ENCODE peak calls at places on chromosomes 1 and 21, in eight cellular contexts. M is heart left ventricle, X is HCT116, V is HAP-1, R is left ventricle myocardium inferior, G is osteoblast, P is esophagus squamous epithelium, L is WERI-Rb-1. T is an unnamed sample.

GRCh38 chr1:25675729-25676476 is 59.3 kb downstream of the MAN1C1 start:
- DNase-seq in M (no peak), X (no peak), V (no peak), R (no peak), G (no peak), P (no peak), L (no peak), T (no peak)

GRCh38 chr1:33429846-33430750 is 797 bp downstream of the PHC2 start:
- DNase-seq in M (peak; percentile 50), X (no peak), V (peak; percentile 29), R (peak; percentile 33), G (peak; percentile 52), P (no peak), L (no peak), T (peak; percentile 35)

GRCh38 chr1:16289959-16290358 is 53.0 kb upstream of the CPLANE2 start:
- DNase-seq in M (no peak), X (no peak), V (no peak), R (no peak), G (no peak), P (no peak), L (no peak), T (no peak)

GRCh38 chr1:48302652-48303051 is 80.1 kb downstream of the SLC5A9 start:
- DNase-seq in M (no peak), X (no peak), V (no peak), R (no peak), G (no peak), P (no peak), L (no peak), T (no peak)

GRCh38 chr1:40094481-40095110 is 2.5 kb downstream of the PPT1 start:
- DNase-seq in M (no peak), X (no peak), V (peak; percentile 30), R (no peak), G (no peak), P (no peak), L (no peak), T (no peak)

GRCh38 chr1:204503122-204503912 is 8.7 kb upstream of the PIK3C2B start:
- DNase-seq in M (no peak), X (peak; percentile 69), V (peak; percentile 43), R (no peak), G (no peak), P (no peak), L (no peak), T (no peak)

GRCh38 chr1:224205438-224205840 is 22.4 kb downstream of the DEGS1 start:
- DNase-seq in M (no peak), X (no peak), V (no peak), R (no peak), G (peak; percentile 71), P (no peak), L (no peak), T (no peak)

GRCh38 chr1:35120458-35121133 is 41.4 kb downstream of the ZMYM1 start:
- DNase-seq in M (no peak), X (no peak), V (no peak), R (peak; percentile 15), G (peak; percentile 83), P (no peak), L (no peak), T (peak; percentile 57)

GRCh38 chr1:231729541-231729940 is 103.0 kb downstream of the DISC1 start:
- DNase-seq in M (no peak), X (no peak), V (no peak), R (no peak), G (no peak), P (no peak), L (no peak), T (no peak)

GRCh38 chr1:33055210-33055991 is 18.7 kb upstream of the AK2 start:
- DNase-seq in M (peak; percentile 94), X (peak; percentile 90), V (peak; percentile 71), R (peak; percentile 87), G (peak; percentile 97), P (no peak), L (peak; percentile 89), T (peak; percentile 88)

GRCh38 chr21:34510148-34511142 is 1.6 kb downstream of the KCNE1 start:
- DNase-seq in M (peak; percentile 87), X (peak; percentile 18), V (peak; percentile 62), R (peak; percentile 79), G (peak; percentile 92), P (no peak), L (peak; percentile 96), T (peak; percentile 87)

GRCh38 chr1:209768354-209768774 is 12.5 kb downstream of the TRAF3IP3 start:
- DNase-seq in M (no peak), X (no peak), V (no peak), R (no peak), G (no peak), P (no peak), L (no peak), T (no peak)

GRCh38 chr1:112938188-112938587 is 17.8 kb downstream of the SLC16A1 start:
- DNase-seq in M (no peak), X (no peak), V (no peak), R (no peak), G (no peak), P (no peak), L (no peak), T (no peak)

GRCh38 chr1:112934562-112934952 is 21.4 kb downstream of the SLC16A1 start:
- DNase-seq in M (no peak), X (no peak), V (no peak), R (no peak), G (no peak), P (no peak), L (no peak), T (no peak)

GRCh38 chr1:112935474-112936289 is 20.3 kb downstream of the SLC16A1 start:
- DNase-seq in M (no peak), X (peak; percentile 26), V (no peak), R (no peak), G (peak; percentile 80), P (no peak), L (no peak), T (no peak)

GRCh38 chr1:112937495-112937894 is 18.5 kb downstream of the SLC16A1 start:
- DNase-seq in M (no peak), X (no peak), V (peak; percentile 33), R (no peak), G (no peak), P (no peak), L (no peak), T (no peak)

GRCh38 chr1:112937070-112937469 is 18.9 kb downstream of the SLC16A1 start:
- DNase-seq in M (no peak), X (no peak), V (no peak), R (no peak), G (no peak), P (no peak), L (no peak), T (no peak)
- H3K4me3 ChIP-seq in M (no peak overlapping the region), X (no peak overlapping the region), V (no peak overlapping the region), R (no peak overlapping the region), G (no peak overlapping the region), P (no peak overlapping the region), L (no peak overlapping the region), T (no peak overlapping the region)

GRCh38 chr1:27656157-27656893 is 15.7 kb downstream of the IFI6 start:
- DNase-seq in M (peak; percentile 85), X (no peak), V (peak; percentile 42), R (peak; percentile 69), G (peak; percentile 98), P (no peak), L (no peak), T (peak; percentile 80)

GRCh38 chr1:27659497-27660299 is 12.3 kb downstream of the IFI6 start:
- DNase-seq in M (peak; percentile 96), X (peak; percentile 54), V (peak; percentile 95), R (peak; percentile 94), G (peak; percentile 96), P (peak; percentile 71), L (peak; percentile 80), T (peak; percentile 98)

GRCh38 chr1:27660300-27660837 is 11.6 kb downstream of the IFI6 start:
- DNase-seq in M (no peak), X (no peak), V (no peak), R (no peak), G (peak; percentile 81), P (no peak), L (no peak), T (no peak)

GRCh38 chr1:27661412-27662075 is 10.4 kb downstream of the IFI6 start:
- DNase-seq in M (no peak), X (no peak), V (no peak), R (no peak), G (no peak), P (no peak), L (no peak), T (no peak)

DNA sequence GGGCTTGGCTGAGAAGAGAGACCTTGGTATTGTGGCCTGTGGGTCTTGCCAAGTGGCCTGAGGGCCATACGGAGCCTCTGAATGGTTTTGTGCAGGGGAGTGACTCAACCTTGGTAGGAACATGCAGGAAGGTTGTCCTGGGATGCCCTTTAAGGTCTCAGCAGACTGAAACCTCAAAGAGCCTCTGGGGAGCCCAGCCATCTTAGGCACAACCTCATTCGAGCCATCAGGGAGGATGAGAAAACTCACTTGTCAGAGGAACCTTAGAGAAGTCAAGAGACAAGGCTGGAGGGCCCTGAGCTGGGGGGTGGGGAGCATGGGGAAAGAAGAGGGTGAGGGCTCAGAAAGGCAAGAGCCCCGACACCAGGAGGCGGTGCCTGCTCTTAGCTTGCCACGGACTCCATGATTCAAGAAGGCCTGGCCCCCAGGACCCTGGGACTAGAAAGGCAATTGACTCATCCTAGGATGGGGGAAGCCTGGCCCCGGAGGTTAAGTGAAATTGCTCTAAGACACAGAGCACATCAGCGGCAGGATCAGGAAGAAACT is 13.0 kb downstream of the IFI6 start:
- DNase-seq in M (peak; percentile 65), X (no peak), V (peak; percentile 44), R (no peak), G (peak; percentile 96), P (no peak), L (peak; percentile 18), T (peak; percentile 63)
- H3K27me3 ChIP-seq in M (no peaks in the 10 kb centered on the region), X (no peaks in the 10 kb centered on the region), V (no peaks in the 10 kb centered on the region), R (no peaks in the 10 kb centered on the region), G (no peaks in the 10 kb centered on the region), P (no peaks in the 10 kb centered on the region), L (no peaks in the 10 kb centered on the region), T (no peaks in the 10 kb centered on the region)

DNA sequence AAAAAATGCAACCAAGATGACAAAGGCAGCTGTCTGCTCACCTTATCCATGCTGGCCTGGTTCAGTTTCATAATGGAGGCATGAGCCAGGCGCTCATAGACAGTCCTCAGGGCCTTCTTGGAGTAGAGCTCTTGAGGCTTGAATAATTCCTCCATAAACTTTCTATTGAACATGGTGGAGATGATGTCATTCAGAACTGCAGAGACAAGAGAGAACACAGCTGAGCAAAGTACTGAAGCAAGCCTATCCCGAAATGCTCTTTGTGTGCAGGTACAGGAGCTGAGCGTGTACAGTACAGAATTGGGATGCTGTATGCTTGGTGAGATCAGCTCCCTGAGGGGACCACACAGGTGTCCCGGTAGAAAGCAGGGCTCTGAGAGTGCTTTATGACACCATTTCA is 11.5 kb downstream of the OSCP1 start:
- DNase-seq in M (no peak), X (no peak), V (no peak), R (no peak), G (no peak), P (no peak), L (no peak), T (no peak)
- H3K36me3 ChIP-seq in M (peaks cover 28% of the 10 kb centered on the region), X (no peaks in the 10 kb centered on the region), V (no peaks in the 10 kb centered on the region), R (peaks cover 5% of the 10 kb centered on the region), G (peaks cover 8% of the 10 kb centered on the region), P (no peaks in the 10 kb centered on the region), L (no peaks in the 10 kb centered on the region), T (no peaks in the 10 kb centered on the region)

DNA sequence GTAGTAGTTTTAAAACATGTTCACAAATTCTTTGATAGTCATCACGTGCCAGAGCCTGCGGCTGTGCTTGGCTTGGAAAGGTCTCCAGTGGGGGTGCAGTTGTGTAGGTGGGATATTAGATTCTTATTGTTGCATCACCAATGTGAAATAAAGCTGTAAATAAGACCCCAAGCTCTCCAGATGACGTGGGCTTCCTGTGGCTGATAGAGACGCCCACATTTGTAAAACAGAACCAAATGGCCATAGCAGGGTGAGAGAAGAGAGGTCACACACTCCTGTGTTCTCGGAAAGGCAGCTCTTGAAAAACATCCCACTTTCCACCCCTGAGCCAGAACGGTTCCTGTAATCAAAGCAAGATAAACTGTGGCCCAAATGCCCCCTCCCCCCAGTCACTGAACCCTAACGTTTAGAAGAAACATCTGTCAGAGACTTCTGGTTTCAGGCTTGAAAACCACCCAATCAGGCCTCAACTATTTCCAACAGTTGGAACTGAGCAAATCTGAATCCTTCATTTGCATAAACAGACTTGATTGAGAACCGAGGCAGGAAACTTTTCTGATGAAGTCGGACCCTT is 6.6 kb upstream of the NTPCR start:
- DNase-seq in M (no peak), X (no peak), V (no peak), R (no peak), G (no peak), P (no peak), L (no peak), T (no peak)
- H3K4me3 ChIP-seq in M (no peak overlapping the region), X (no peak overlapping the region), V (no peak overlapping the region), R (no peak overlapping the region), G (no peak overlapping the region), P (no peak overlapping the region), L (no peak overlapping the region), T (no peak overlapping the region)